ENCODE peak calls at places on chromosomes 3 and 15, in nine cellular contexts. Y, A, X, W, H, P, K, B and S are unnamed samples.

GRCh38 chr15:58038426-58039106 is 26.9 kb downstream of the ALDH1A2 start:
- DNase-seq in Y (no peak), A (no peak), X (peak), W (no peak), H (peak), P (peak), K (no peak), B (no peak), S (no peak)

GRCh38 chr3:30664884-30665283 is 58.5 kb downstream of the TGFBR2 start:
- DNase-seq in Y (no peak), A (no peak), X (no peak), W (no peak), H (no peak), P (no peak), K (no peak), B (no peak), S (no peak)

GRCh38 chr15:101286471-101287114 is 8.5 kb downstream of the SNRPA1 start:
- DNase-seq in Y (no peak), A (no peak), X (no peak), W (no peak), H (no peak), P (no peak), K (no peak), B (no peak), S (no peak)

GRCh38 chr3:178233371-178233770 is 302.9 kb upstream of the KCNMB2 start:
- DNase-seq in Y (no peak), A (no peak), X (no peak), W (no peak), H (peak), P (no peak), K (no peak), B (no peak), S (no peak)

GRCh38 chr15:86892774-86893449 is 813.2 kb downstream of the AGBL1 start:
- DNase-seq in Y (no peak), A (no peak), X (no peak), W (no peak), H (no peak), P (peak), K (no peak), B (no peak), S (no peak)

GRCh38 chr3:37028329-37028728 is 35.0 kb downstream of the MLH1 start:
- DNase-seq in Y (no peak), A (no peak), X (no peak), W (no peak), H (no peak), P (no peak), K (no peak), B (no peak), S (no peak)

GRCh38 chr3:48018841-48019240 is 2.6 kb upstream of the MAP4 start:
- DNase-seq in Y (no peak), A (no peak), X (no peak), W (no peak), H (no peak), P (peak), K (no peak), B (no peak), S (no peak)

GRCh38 chr15:35260961-35261360 is 175.9 kb upstream of the NANOGP8 start:
- DNase-seq in Y (no peak), A (no peak), X (no peak), W (no peak), H (no peak), P (peak), K (no peak), B (no peak), S (no peak)

GRCh38 chr3:117131259-117131658 is 421.7 kb downstream of the TUSC7 start:
- DNase-seq in Y (no peak), A (no peak), X (no peak), W (no peak), H (no peak), P (no peak), K (peak), B (peak), S (no peak)